ENCODE peak calls at places on chromosomes 6 and 20, in eight cellular contexts. J is stimulated activated naive CD8-positive, alpha-beta T cell treated with anti-CD3 and anti-CD28 coated beads, Interleukin-15, amount 100 ng/mL, for 72 hours; B is activated CD4-positive, alpha-beta T cell treated with anti-CD3 and anti-CD28 coated beads, Interleukin-2, amount 50 U/mL, for 1 hour; T is iPS DF 6.9; K is NCI-H1417 treated with DMSO at 0.1 percent for 48 hours; N is HT-29; G is C1 segment of cervical spinal cord; X is stromal cell of bone marrow. O is an unnamed sample.

GRCh38 chr20:4951299-4951698 is 50.0 kb downstream of the SLC23A2 start:
- DNase-seq in J (no peak), B (no peak), T (no peak), K (no peak), N (no peak), G (no peak), X (peak; percentile 76), O (no peak)

GRCh38 chr20:62252342-62252966 is 14.1 kb downstream of the OSBPL2 start:
- DNase-seq in J (no peak), B (no peak), T (no peak), K (no peak), N (no peak), G (no peak), X (no peak), O (no peak)

GRCh38 chr6:45658958-45659357 is 281.2 kb upstream of the SUPT3H start:
- DNase-seq in J (no peak), B (no peak), T (no peak), K (no peak), N (no peak), G (no peak), X (no peak), O (no peak)

GRCh38 chr6:138909511-138909910 is 78.5 kb downstream of the REPS1 start:
- DNase-seq in J (no peak), B (no peak), T (no peak), K (no peak), N (no peak), G (no peak), X (no peak), O (no peak)

GRCh38 chr20:61455508-61456215 is 203.6 kb downstream of the CDH4 start:
- DNase-seq in J (no peak), B (no peak), T (no peak), K (no peak), N (no peak), G (no peak), X (no peak), O (no peak)

GRCh38 chr6:158707120-158707519 is 57.3 kb downstream of the SYTL3 start:
- DNase-seq in J (no peak), B (no peak), T (no peak), K (no peak), N (peak; percentile 40), G (no peak), X (no peak), O (no peak)

GRCh38 chr20:15937179-15937578 is 636.1 kb downstream of the KIF16B start:
- DNase-seq in J (no peak), B (no peak), T (no peak), K (no peak), N (no peak), G (peak; percentile 27), X (no peak), O (no peak)

GRCh38 chr20:33992145-33992922 is 1.4 kb upstream of the RALY start:
- DNase-seq in J (no peak), B (no peak), T (no peak), K (peak; percentile 85), N (no peak), G (no peak), X (no peak), O (no peak)

GRCh38 chr20:32626859-32627636 is 41.9 kb upstream of the NOL4L start:
- DNase-seq in J (no peak), B (no peak), T (no peak), K (peak; percentile 89), N (no peak), G (peak; percentile 77), X (no peak), O (no peak)

GRCh38 chr6:40809627-40810026 is 222.5 kb upstream of the LRFN2 start:
- DNase-seq in J (no peak), B (no peak), T (no peak), K (no peak), N (no peak), G (no peak), X (no peak), O (no peak)

GRCh38 chr6:133958782-133959181 is 5.8 kb downstream of the TBPL1 start:
- DNase-seq in J (no peak), B (no peak), T (no peak), K (no peak), N (no peak), G (no peak), X (no peak), O (no peak)

GRCh38 chr6:42727084-42727601 is 4.7 kb upstream of the PRPH2 start:
- DNase-seq in J (no peak), B (peak; percentile 0), T (no peak), K (no peak), N (no peak), G (peak; percentile 50), X (no peak), O (no peak)

GRCh38 chr20:41655966-41656685 is 37.9 kb upstream of the CHD6 start:
- DNase-seq in J (no peak), B (no peak), T (no peak), K (peak; percentile 90), N (no peak), G (no peak), X (no peak), O (no peak)

GRCh38 chr6:166556871-166557322 is 29.6 kb downstream of the RAMACL start:
- DNase-seq in J (no peak), B (no peak), T (no peak), K (no peak), N (peak; percentile 96), G (peak; percentile 86), X (peak; percentile 79), O (peak; percentile 56)

GRCh38 chr6:164396071-164397047 is 913.0 kb downstream of the C6orf118 start:
- DNase-seq in J (no peak), B (no peak), T (no peak), K (no peak), N (no peak), G (peak; percentile 62), X (peak; percentile 2), O (peak; percentile 18)

GRCh38 chr6:113944701-113945100 is 26.2 kb downstream of the HDAC2 start:
- DNase-seq in J (no peak), B (no peak), T (no peak), K (no peak), N (no peak), G (no peak), X (no peak), O (no peak)

GRCh38 chr6:12012231-12012565 is at the start of gene HIVEP1:
- DNase-seq in J (no peak), B (no peak), T (no peak), K (no peak), N (no peak), G (peak; percentile 82), X (no peak), O (no peak)

GRCh38 chr20:37441023-37441422 is 80.0 kb upstream of the NNAT start:
- DNase-seq in J (no peak), B (no peak), T (no peak), K (no peak), N (no peak), G (no peak), X (no peak), O (no peak)

GRCh38 chr6:164018127-164018526 is 603.6 kb downstream of the QKI start:
- DNase-seq in J (no peak), B (no peak), T (no peak), K (no peak), N (no peak), G (no peak), X (no peak), O (no peak)

O was measured in T47D.